ENCODE peak calls at places on chromosomes 5 and 9, in eight cellular contexts. One of them, this sample, is unnamed.

GRCh38 chr5:157186309-157187045 is 5.8 kb downstream of the ITK start:
- DNase-seq in stimulated activated CD4-positive, alpha-beta T cell treated with anti-CD3 and anti-CD28 coated beads, Interleukin-1b, Interleukin-23, amount 100 ng/mL, for 1 hour: no peak
- DNase-seq in ELR: no peak
- DNase-seq in kidney tubule cell: no peak
- DNase-seq in AG08396: no peak
- DNase-seq in T-helper 2 cell: no peak
- DNase-seq in CD8-positive, alpha-beta T cell: no peak
- DNase-seq in hypothalamus: no peak
- DNase-seq in this sample: no peak

GRCh38 chr9:72599874-72600534 is 78.6 kb downstream of the TMC1 start:
- DNase-seq in stimulated activated CD4-positive, alpha-beta T cell treated with anti-CD3 and anti-CD28 coated beads, Interleukin-1b, Interleukin-23, amount 100 ng/mL, for 1 hour: no peak
- DNase-seq in ELR: no peak
- DNase-seq in kidney tubule cell: no peak
- DNase-seq in AG08396: no peak
- DNase-seq in T-helper 2 cell: no peak
- DNase-seq in CD8-positive, alpha-beta T cell: no peak
- DNase-seq in hypothalamus: no peak
- DNase-seq in this sample: no peak

GRCh38 chr5:69519285-69519684 is 26.7 kb downstream of the OCLN start:
- DNase-seq in stimulated activated CD4-positive, alpha-beta T cell treated with anti-CD3 and anti-CD28 coated beads, Interleukin-1b, Interleukin-23, amount 100 ng/mL, for 1 hour: no peak
- DNase-seq in ELR: no peak
- DNase-seq in kidney tubule cell: no peak
- DNase-seq in AG08396: no peak
- DNase-seq in T-helper 2 cell: no peak
- DNase-seq in CD8-positive, alpha-beta T cell: no peak
- DNase-seq in hypothalamus: no peak
- DNase-seq in this sample: no peak

GRCh38 chr9:138052635-138053320 is 175.2 kb downstream of the CACNA1B start:
- DNase-seq in stimulated activated CD4-positive, alpha-beta T cell treated with anti-CD3 and anti-CD28 coated beads, Interleukin-1b, Interleukin-23, amount 100 ng/mL, for 1 hour: no peak
- DNase-seq in ELR: no peak
- DNase-seq in kidney tubule cell: no peak
- DNase-seq in AG08396: no peak
- DNase-seq in T-helper 2 cell: no peak
- DNase-seq in CD8-positive, alpha-beta T cell: no peak
- DNase-seq in hypothalamus: no peak
- DNase-seq in this sample: no peak

GRCh38 chr5:95986937-95987520 is 25.4 kb upstream of the ELL2 start:
- DNase-seq in stimulated activated CD4-positive, alpha-beta T cell treated with anti-CD3 and anti-CD28 coated beads, Interleukin-1b, Interleukin-23, amount 100 ng/mL, for 1 hour: no peak
- DNase-seq in ELR: no peak
- DNase-seq in kidney tubule cell: no peak
- DNase-seq in AG08396: no peak
- DNase-seq in T-helper 2 cell: no peak
- DNase-seq in CD8-positive, alpha-beta T cell: no peak
- DNase-seq in hypothalamus: no peak
- DNase-seq in this sample: no peak

GRCh38 chr5:169287529-169287928 is 13.4 kb downstream of the SLIT3 start:
- DNase-seq in stimulated activated CD4-positive, alpha-beta T cell treated with anti-CD3 and anti-CD28 coated beads, Interleukin-1b, Interleukin-23, amount 100 ng/mL, for 1 hour: no peak
- DNase-seq in ELR: no peak
- DNase-seq in kidney tubule cell: no peak
- DNase-seq in AG08396: no peak
- DNase-seq in T-helper 2 cell: no peak
- DNase-seq in CD8-positive, alpha-beta T cell: no peak
- DNase-seq in hypothalamus: no peak
- DNase-seq in this sample: no peak

GRCh38 chr5:98780390-98780789 is 6.9 kb downstream of the RGMB start:
- DNase-seq in stimulated activated CD4-positive, alpha-beta T cell treated with anti-CD3 and anti-CD28 coated beads, Interleukin-1b, Interleukin-23, amount 100 ng/mL, for 1 hour: no peak
- DNase-seq in ELR: peak
- DNase-seq in kidney tubule cell: peak
- DNase-seq in AG08396: no peak
- DNase-seq in T-helper 2 cell: no peak
- DNase-seq in CD8-positive, alpha-beta T cell: no peak
- DNase-seq in hypothalamus: no peak
- DNase-seq in this sample: no peak

GRCh38 chr5:137273511-137273910 is 225.6 kb downstream of the SPOCK1 start:
- DNase-seq in stimulated activated CD4-positive, alpha-beta T cell treated with anti-CD3 and anti-CD28 coated beads, Interleukin-1b, Interleukin-23, amount 100 ng/mL, for 1 hour: no peak
- DNase-seq in ELR: peak
- DNase-seq in kidney tubule cell: peak
- DNase-seq in AG08396: no peak
- DNase-seq in T-helper 2 cell: no peak
- DNase-seq in CD8-positive, alpha-beta T cell: no peak
- DNase-seq in hypothalamus: no peak
- DNase-seq in this sample: peak

GRCh38 chr9:110444911-110445310 is 107.2 kb upstream of the TXNDC8 start:
- DNase-seq in stimulated activated CD4-positive, alpha-beta T cell treated with anti-CD3 and anti-CD28 coated beads, Interleukin-1b, Interleukin-23, amount 100 ng/mL, for 1 hour: no peak
- DNase-seq in ELR: peak
- DNase-seq in kidney tubule cell: no peak
- DNase-seq in AG08396: peak
- DNase-seq in T-helper 2 cell: no peak
- DNase-seq in CD8-positive, alpha-beta T cell: no peak
- DNase-seq in hypothalamus: no peak
- DNase-seq in this sample: no peak

This sample was measured in ACHN.